ENCODE peak calls at places on chromosomes 3 and 15, in six cellular contexts. One of them, this sample, is unnamed.

GRCh38 chr3:127674793-127675189 is 2.0 kb downstream of the ABTB1 start:
- DNase-seq in lower lobe of right lung: no peak
- DNase-seq in Calu3: no peak
- DNase-seq in Caki2: no peak
- DNase-seq in nephron progenitor cell: no peak
- DNase-seq in GM10248: no peak
- DNase-seq in this sample: no peak

GRCh38 chr3:23648965-23649328 is 156.8 kb upstream of the UBE2E1 start:
- DNase-seq in lower lobe of right lung: no peak
- DNase-seq in Calu3: no peak
- DNase-seq in Caki2: no peak
- DNase-seq in nephron progenitor cell: no peak
- DNase-seq in GM10248: no peak
- DNase-seq in this sample: no peak

GRCh38 chr3:3740061-3740460 is 59.2 kb upstream of the LRRN1 start:
- DNase-seq in lower lobe of right lung: no peak
- DNase-seq in Calu3: no peak
- DNase-seq in Caki2: no peak
- DNase-seq in nephron progenitor cell: no peak
- DNase-seq in GM10248: no peak
- DNase-seq in this sample: no peak

GRCh38 chr3:71195492-71195891 is 388.0 kb downstream of the FOXP1 start:
- DNase-seq in lower lobe of right lung: no peak
- DNase-seq in Calu3: no peak
- DNase-seq in Caki2: peak; percentile 15
- DNase-seq in nephron progenitor cell: peak; percentile 22
- DNase-seq in GM10248: no peak
- DNase-seq in this sample: no peak

GRCh38 chr3:27577504-27577903 is 93.3 kb upstream of the SLC4A7 start:
- DNase-seq in lower lobe of right lung: no peak
- DNase-seq in Calu3: no peak
- DNase-seq in Caki2: no peak
- DNase-seq in nephron progenitor cell: no peak
- DNase-seq in GM10248: no peak
- DNase-seq in this sample: no peak

GRCh38 chr3:124664804-124665203 is 65.4 kb upstream of the UMPS start:
- DNase-seq in lower lobe of right lung: no peak
- DNase-seq in Calu3: peak; percentile 27
- DNase-seq in Caki2: peak; percentile 32
- DNase-seq in nephron progenitor cell: no peak
- DNase-seq in GM10248: no peak
- DNase-seq in this sample: no peak

GRCh38 chr3:119322021-119322522 is 27.9 kb downstream of the ARHGAP31 start:
- DNase-seq in lower lobe of right lung: no peak
- DNase-seq in Calu3: no peak
- DNase-seq in Caki2: no peak
- DNase-seq in nephron progenitor cell: no peak
- DNase-seq in GM10248: no peak
- DNase-seq in this sample: peak; percentile 10

GRCh38 chr3:69649713-69650419 is 89.4 kb upstream of the MITF start:
- DNase-seq in lower lobe of right lung: no peak
- DNase-seq in Calu3: no peak
- DNase-seq in Caki2: no peak
- DNase-seq in nephron progenitor cell: no peak
- DNase-seq in GM10248: no peak
- DNase-seq in this sample: no peak

GRCh38 chr3:160756907-160757623 is 1.0 kb downstream of the PPM1L start:
- DNase-seq in lower lobe of right lung: no peak
- DNase-seq in Calu3: peak; percentile 45
- DNase-seq in Caki2: no peak
- DNase-seq in nephron progenitor cell: peak; percentile 34
- DNase-seq in GM10248: no peak
- DNase-seq in this sample: no peak

GRCh38 chr15:98121514-98121913 is 161.0 kb downstream of the ARRDC4 start:
- DNase-seq in lower lobe of right lung: no peak
- DNase-seq in Calu3: no peak
- DNase-seq in Caki2: no peak
- DNase-seq in nephron progenitor cell: no peak
- DNase-seq in GM10248: no peak
- DNase-seq in this sample: no peak

GRCh38 chr15:84681822-84682221 is 23.8 kb upstream of the NMB start:
- DNase-seq in lower lobe of right lung: no peak
- DNase-seq in Calu3: no peak
- DNase-seq in Caki2: peak; percentile 47
- DNase-seq in nephron progenitor cell: no peak
- DNase-seq in GM10248: no peak
- DNase-seq in this sample: no peak

GRCh38 chr3:155948476-155948875 is 78.0 kb downstream of the GMPS start:
- DNase-seq in lower lobe of right lung: no peak
- DNase-seq in Calu3: no peak
- DNase-seq in Caki2: no peak
- DNase-seq in nephron progenitor cell: no peak
- DNase-seq in GM10248: no peak
- DNase-seq in this sample: no peak

GRCh38 chr3:61844346-61844745 is 283.0 kb downstream of the PTPRG start:
- DNase-seq in lower lobe of right lung: no peak
- DNase-seq in Calu3: no peak
- DNase-seq in Caki2: no peak
- DNase-seq in nephron progenitor cell: no peak
- DNase-seq in GM10248: no peak
- DNase-seq in this sample: no peak

GRCh38 chr3:116270053-116270452 is 175.2 kb downstream of the LSAMP start:
- DNase-seq in lower lobe of right lung: no peak
- DNase-seq in Calu3: no peak
- DNase-seq in Caki2: no peak
- DNase-seq in nephron progenitor cell: no peak
- DNase-seq in GM10248: no peak
- DNase-seq in this sample: no peak

GRCh38 chr15:96893159-96893906 is 562.8 kb downstream of the NR2F2 start:
- DNase-seq in lower lobe of right lung: no peak
- DNase-seq in Calu3: peak; percentile 61
- DNase-seq in Caki2: peak; percentile 56
- DNase-seq in nephron progenitor cell: peak; percentile 5
- DNase-seq in GM10248: no peak
- DNase-seq in this sample: peak; percentile 30

GRCh38 chr3:17605032-17605431 is 137.4 kb downstream of the TBC1D5 start:
- DNase-seq in lower lobe of right lung: no peak
- DNase-seq in Calu3: no peak
- DNase-seq in Caki2: peak; percentile 59
- DNase-seq in nephron progenitor cell: no peak
- DNase-seq in GM10248: no peak
- DNase-seq in this sample: no peak

GRCh38 chr3:8311321-8311720 is 190.3 kb upstream of the LMCD1 start:
- DNase-seq in lower lobe of right lung: no peak
- DNase-seq in Calu3: no peak
- DNase-seq in Caki2: no peak
- DNase-seq in nephron progenitor cell: no peak
- DNase-seq in GM10248: no peak
- DNase-seq in this sample: no peak

GRCh38 chr3:13856006-13856405 is 23.9 kb downstream of the WNT7A start:
- DNase-seq in lower lobe of right lung: no peak
- DNase-seq in Calu3: no peak
- DNase-seq in Caki2: no peak
- DNase-seq in nephron progenitor cell: no peak
- DNase-seq in GM10248: no peak
- DNase-seq in this sample: no peak

GRCh38 chr3:142998439-142998838 is 2.9 kb upstream of the U2SURP start:
- DNase-seq in lower lobe of right lung: no peak
- DNase-seq in Calu3: no peak
- DNase-seq in Caki2: no peak
- DNase-seq in nephron progenitor cell: no peak
- DNase-seq in GM10248: no peak
- DNase-seq in this sample: no peak

GRCh38 chr15:66654718-66655375 is 47.2 kb upstream of the SMAD6 start:
- DNase-seq in lower lobe of right lung: no peak
- DNase-seq in Calu3: peak; percentile 18
- DNase-seq in Caki2: no peak
- DNase-seq in nephron progenitor cell: peak; percentile 47
- DNase-seq in GM10248: no peak
- DNase-seq in this sample: no peak

GRCh38 chr15:99130314-99130713 is 25.4 kb downstream of the SYNM start:
- DNase-seq in lower lobe of right lung: peak; percentile 11
- DNase-seq in Calu3: no peak
- DNase-seq in Caki2: no peak
- DNase-seq in nephron progenitor cell: no peak
- DNase-seq in GM10248: no peak
- DNase-seq in this sample: no peak

GRCh38 chr15:36921484-36922091 is 178.8 kb downstream of the MEIS2 start:
- DNase-seq in lower lobe of right lung: no peak
- DNase-seq in Calu3: no peak
- DNase-seq in Caki2: no peak
- DNase-seq in nephron progenitor cell: no peak
- DNase-seq in GM10248: no peak
- DNase-seq in this sample: no peak

GRCh38 chr3:13574798-13575451 is 26.0 kb downstream of the FBLN2 start:
- DNase-seq in lower lobe of right lung: no peak
- DNase-seq in Calu3: no peak
- DNase-seq in Caki2: no peak
- DNase-seq in nephron progenitor cell: no peak
- DNase-seq in GM10248: no peak
- DNase-seq in this sample: no peak

GRCh38 chr3:55376753-55377347 is 110.3 kb downstream of the WNT5A start:
- DNase-seq in lower lobe of right lung: no peak
- DNase-seq in Calu3: no peak
- DNase-seq in Caki2: no peak
- DNase-seq in nephron progenitor cell: no peak
- DNase-seq in GM10248: no peak
- DNase-seq in this sample: no peak